ENCODE peak calls at places on chromosomes 16 and 17, in six cellular contexts. E, U, C, Q, G and X are unnamed samples.

GRCh38 chr17:55964191-55964590 is 189.1 kb upstream of the ANKFN1 start:
- DNase-seq in Q (no peak), C (no peak), G (no peak), U (no peak), E (no peak), X (no peak)

GRCh38 chr17:75853410-75853809 is 1.7 kb downstream of the WBP2 start:
- DNase-seq in G (no peak), U (no peak), C (no peak), E (no peak), Q (no peak), X (peak)

GRCh38 chr16:23896832-23897821 is 61.3 kb downstream of the PRKCB start:
- DNase-seq in C (no peak), U (no peak), G (no peak), Q (no peak), E (no peak), X (no peak)

GRCh38 chr16:71288570-71288889 is 672 bp downstream of the CMTR2 start:
- DNase-seq in Q (no peak), E (no peak), C (no peak), U (no peak), G (no peak), X (no peak)

GRCh38 chr16:68244903-68245853 is at the start of gene PLA2G15:
- DNase-seq in G (peak), E (peak), C (peak), U (peak), Q (peak), X (peak)

GRCh38 chr16:6483634-6484033 is 849.0 kb upstream of the RBFOX1 start:
- DNase-seq in U (no peak), C (no peak), Q (no peak), E (no peak), G (no peak), X (no peak)

GRCh38 chr16:68289621-68290329 is 21.0 kb downstream of the SLC7A6OS start:
- DNase-seq in C (no peak), U (no peak), G (no peak), E (no peak), Q (peak), X (peak)

GRCh38 chr16:85270365-85270764 is 158.1 kb upstream of the CIBAR2 start:
- DNase-seq in G (no peak), E (no peak), Q (no peak), C (no peak), U (no peak), X (no peak)

GRCh38 chr17:39919087-39919683 is 750 bp upstream of the GSDMB start:
- DNase-seq in U (no peak), Q (no peak), E (no peak), C (no peak), G (no peak), X (no peak)